ENCODE peak calls at places on chromosomes 11 and 22, in seven cellular contexts. J, S, P, H, G, L and B are unnamed samples.

GRCh38 chr11:16572946-16573345 is 165.5 kb upstream of the C11orf58 start:
- DNase-seq in S (no peak), G (no peak), H (no peak), P (no peak), J (no peak), L (no peak), B (no peak)

GRCh38 chr22:30889996-30890480 is 78.5 kb downstream of the MORC2 start:
- DNase-seq in P (no peak), J (no peak), G (no peak), L (no peak), H (no peak), S (no peak), B (no peak)

GRCh38 chr11:87778341-87778740 is 396.9 kb downstream of the RAB38 start:
- DNase-seq in P (no peak), L (peak), J (no peak), S (no peak), G (no peak), H (no peak), B (no peak)

GRCh38 chr11:86064236-86064803 is 4.6 kb downstream of the PICALM start:
- DNase-seq in H (peak), G (peak), P (no peak), L (no peak), S (no peak), J (no peak), B (no peak)

GRCh38 chr11:7687386-7687785 is 14.1 kb upstream of the CYB5R2 start:
- DNase-seq in P (no peak), S (no peak), H (no peak), J (no peak), G (no peak), L (no peak), B (no peak)

GRCh38 chr11:125968363-125968762 is 22.5 kb downstream of the VSIG10L2 start:
- DNase-seq in J (no peak), H (no peak), G (peak), S (no peak), L (no peak), P (no peak), B (no peak)

GRCh38 chr11:973237-973636 is 47.6 kb downstream of the AP2A2 start:
- DNase-seq in H (no peak), S (no peak), P (no peak), J (no peak), G (no peak), L (no peak), B (no peak)

GRCh38 chr22:47434336-47435203 is 672.1 kb downstream of the TBC1D22A start:
- DNase-seq in G (no peak), L (no peak), P (no peak), J (no peak), H (no peak), S (no peak), B (no peak)

GRCh38 chr22:38271101-38271500 is 1.7 kb downstream of the TMEM184B start:
- DNase-seq in L (no peak), H (no peak), G (no peak), S (no peak), J (no peak), P (no peak), B (no peak)

GRCh38 chr11:33391188-33391892 is 134.2 kb downstream of the HIPK3 start:
- DNase-seq in J (no peak), G (no peak), P (no peak), H (no peak), S (no peak), L (no peak), B (no peak)

GRCh38 chr11:108034952-108035351 is 26.3 kb downstream of the CUL5 start:
- DNase-seq in J (no peak), L (no peak), H (no peak), S (no peak), G (no peak), P (no peak), B (no peak)

GRCh38 chr11:66157182-66157864 is 87.3 kb downstream of the PACS1 start:
- DNase-seq in L (no peak), H (peak), P (no peak), J (no peak), G (no peak), S (no peak), B (no peak)

GRCh38 chr11:70075836-70076235 is 2.3 kb upstream of the ANO1 start:
- DNase-seq in S (no peak), G (no peak), L (no peak), J (no peak), P (no peak), H (no peak), B (peak)

GRCh38 chr11:132047167-132047566 is 676.8 kb downstream of the NTM start:
- DNase-seq in L (no peak), S (no peak), H (no peak), J (no peak), G (no peak), P (no peak), B (no peak)

GRCh38 chr11:64850979-64851567 is 6.6 kb upstream of the CDC42BPG start:
- DNase-seq in H (no peak), S (no peak), G (peak), L (no peak), J (peak), P (peak), B (peak)

GRCh38 chr11:11318479-11318878 is 34.6 kb downstream of the CSNK2A3 start:
- DNase-seq in S (no peak), G (no peak), P (no peak), L (no peak), H (no peak), J (no peak), B (no peak)

GRCh38 chr11:71286701-71287643 is 34.6 kb upstream of the SHANK2 start:
- DNase-seq in J (no peak), H (peak), G (no peak), L (no peak), P (no peak), S (no peak), B (peak)

GRCh38 chr11:113867843-113868503 is 7.4 kb downstream of the USP28 start:
- DNase-seq in P (no peak), H (no peak), L (no peak), J (no peak), G (no peak), S (no peak), B (no peak)

GRCh38 chr22:47804281-47804680 is 1041.8 kb downstream of the TBC1D22A start:
- DNase-seq in P (no peak), J (no peak), L (no peak), G (no peak), S (no peak), H (no peak), B (no peak)

GRCh38 chr11:69343401-69344321 is 49.7 kb downstream of the MYEOV start:
- DNase-seq in S (no peak), L (no peak), J (no peak), P (no peak), G (no peak), H (no peak), B (no peak)

GRCh38 chr22:46457502-46458488 is 79.6 kb downstream of the CELSR1 start:
- DNase-seq in L (peak), J (no peak), P (no peak), H (peak), S (no peak), G (no peak), B (no peak)

GRCh38 chr11:63880031-63880841 is 36.7 kb downstream of the RCOR2 start:
- DNase-seq in S (no peak), L (peak), J (no peak), H (peak), G (no peak), P (no peak), B (no peak)

GRCh38 chr11:94507485-94507884 is 4.8 kb upstream of the C11orf97 start:
- DNase-seq in P (no peak), G (peak), S (no peak), H (peak), J (no peak), L (no peak), B (no peak)

GRCh38 chr22:26143801-26144325 is 25.4 kb upstream of the SEZ6L start:
- DNase-seq in S (no peak), H (no peak), G (no peak), L (no peak), P (no peak), J (no peak), B (no peak)

GRCh38 chr11:16155448-16155847 is 200.9 kb downstream of the SOX6 start:
- DNase-seq in H (no peak), G (no peak), J (no peak), L (no peak), P (no peak), S (no peak), B (no peak)

GRCh38 chr11:74683279-74683871 is 47.9 kb downstream of the CHRDL2 start:
- DNase-seq in G (no peak), S (no peak), J (no peak), L (peak), H (no peak), P (no peak), B (peak)

GRCh38 chr11:60763692-60764369 is 7.2 kb downstream of the MS4A15 start:
- DNase-seq in G (no peak), P (no peak), L (no peak), J (no peak), H (no peak), S (no peak), B (no peak)